ENCODE peak calls at places on chromosomes 12 and 14, in nine cellular contexts. X is heart left ventricle; I is colonic mucosa; U is CD8-positive, alpha-beta T cell; W is upper lobe of left lung; O is esophagus muscularis mucosa; Z is transverse colon; S is adrenal gland; R is ovary. P is an unnamed sample.

GRCh38 chr14:102759416-102759815 is 17.8 kb upstream of the TRAF3 start:
- DNase-seq in X (no peak), I (no peak), U (no peak), W (no peak), O (no peak), Z (no peak), S (no peak), R (no peak), P (no peak)

GRCh38 chr12:91331371-91331770 is 148.8 kb upstream of the DCN start:
- DNase-seq in X (no peak), I (no peak), U (no peak), W (no peak), O (no peak), Z (no peak), S (no peak), R (no peak), P (no peak)

GRCh38 chr12:96054262-96054645 is 18.9 kb upstream of the LTA4H start:
- DNase-seq in X (peak), I (no peak), U (no peak), W (no peak), O (no peak), Z (no peak), S (no peak), R (no peak), P (no peak)

GRCh38 chr14:75561013-75561432 is 17.4 kb upstream of the FLVCR2 start:
- DNase-seq in X (peak), I (peak), U (peak), W (no peak), O (no peak), Z (peak), S (peak), R (peak), P (peak)

GRCh38 chr14:61502459-61503093 is 181.2 kb downstream of the PRKCH start:
- DNase-seq in X (no peak), I (no peak), U (no peak), W (no peak), O (no peak), Z (no peak), S (no peak), R (no peak), P (no peak)

GRCh38 chr12:85993746-85994145 is 119.7 kb downstream of the NTS start:
- DNase-seq in X (no peak), I (no peak), U (no peak), W (peak), O (no peak), Z (no peak), S (no peak), R (no peak), P (no peak)

GRCh38 chr12:12398026-12398859 is 41.4 kb downstream of the BORCS5 start:
- DNase-seq in X (peak), I (no peak), U (no peak), W (no peak), O (peak), Z (peak), S (no peak), R (peak), P (no peak)

GRCh38 chr12:108287227-108287626 is 51.9 kb downstream of the CMKLR1 start:
- DNase-seq in X (no peak), I (no peak), U (no peak), W (no peak), O (no peak), Z (no peak), S (no peak), R (no peak), P (no peak)

GRCh38 chr12:96534339-96534738 is 45.0 kb downstream of the CFAP54 start:
- DNase-seq in X (no peak), I (no peak), U (no peak), W (no peak), O (no peak), Z (no peak), S (no peak), R (no peak), P (no peak)

GRCh38 chr12:80702889-80703605 is 4.4 kb upstream of the MYF6 start:
- DNase-seq in X (no peak), I (no peak), U (no peak), W (no peak), O (no peak), Z (no peak), S (no peak), R (no peak), P (no peak)

GRCh38 chr12:103879048-103879692 is 38.1 kb upstream of the NT5DC3 start:
- DNase-seq in X (no peak), I (no peak), U (no peak), W (no peak), O (no peak), Z (no peak), S (no peak), R (no peak), P (no peak)

GRCh38 chr12:103881261-103881660 is 40.2 kb upstream of the NT5DC3 start:
- DNase-seq in X (no peak), I (no peak), U (no peak), W (no peak), O (no peak), Z (no peak), S (no peak), R (no peak), P (no peak)

GRCh38 chr12:103877934-103878510 is 37.0 kb upstream of the NT5DC3 start:
- DNase-seq in X (peak), I (peak), U (peak), W (no peak), O (no peak), Z (peak), S (peak), R (peak), P (peak)

GRCh38 chr12:103879878-103880277 is 38.8 kb upstream of the NT5DC3 start:
- DNase-seq in X (no peak), I (no peak), U (no peak), W (no peak), O (no peak), Z (no peak), S (no peak), R (no peak), P (no peak)

DNA sequence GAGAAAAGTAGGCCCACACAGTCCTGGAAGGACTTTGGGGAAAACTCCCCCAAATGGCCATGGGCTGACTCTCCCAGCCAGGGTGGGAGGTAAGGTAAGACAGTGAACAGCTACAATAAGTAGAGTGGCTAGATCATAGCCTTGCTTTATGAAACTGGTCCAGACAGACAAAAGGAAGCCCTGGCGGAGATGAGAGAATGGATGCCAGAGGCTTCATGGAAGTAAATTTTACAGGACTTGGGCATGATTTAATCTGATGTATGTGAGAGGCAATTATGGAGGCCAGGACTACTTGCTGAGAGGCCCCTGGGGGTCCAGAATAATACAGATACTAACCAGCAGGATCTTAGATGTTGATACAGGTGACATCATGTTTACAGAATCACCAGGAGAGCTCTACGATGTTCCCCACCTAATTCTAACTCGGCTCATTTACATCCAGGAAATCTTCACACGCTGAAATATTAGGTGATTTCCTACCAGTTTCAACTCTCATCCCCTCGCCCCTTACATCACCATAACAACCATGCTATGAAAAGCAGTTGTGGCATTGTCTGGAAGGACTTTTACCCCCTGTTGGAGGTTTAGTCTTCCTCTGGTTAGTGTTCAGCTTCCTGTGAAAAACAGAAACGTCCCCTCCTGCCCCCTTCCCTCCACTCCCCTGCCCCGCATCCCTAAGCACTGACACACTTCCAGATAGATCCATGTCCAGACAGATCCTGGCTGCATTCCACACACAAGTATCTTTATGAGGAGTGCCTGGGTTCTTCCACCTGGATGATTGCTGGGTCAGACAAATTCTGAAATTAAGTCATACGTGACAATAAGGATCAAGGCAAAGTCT is 39.5 kb upstream of the NT5DC3 start:
- DNase-seq in X (no peak), I (no peak), U (no peak), W (no peak), O (no peak), Z (no peak), S (no peak), R (no peak), P (no peak)
- H3K4me3 ChIP-seq in X (no peak), I (no peak), U (no peak), W (no peak), O (no peak), Z (no peak), S (no peak), R (no peak), P (no peak)

GRCh38 chr12:58443981-58444371 is 476.3 kb downstream of the LRIG3 start:
- DNase-seq in X (no peak), I (peak), U (no peak), W (no peak), O (no peak), Z (peak), S (no peak), R (no peak), P (no peak)

GRCh38 chr12:58441483-58441882 is 478.8 kb downstream of the LRIG3 start:
- DNase-seq in X (no peak), I (no peak), U (no peak), W (no peak), O (no peak), Z (no peak), S (no peak), R (no peak), P (no peak)

DNA sequence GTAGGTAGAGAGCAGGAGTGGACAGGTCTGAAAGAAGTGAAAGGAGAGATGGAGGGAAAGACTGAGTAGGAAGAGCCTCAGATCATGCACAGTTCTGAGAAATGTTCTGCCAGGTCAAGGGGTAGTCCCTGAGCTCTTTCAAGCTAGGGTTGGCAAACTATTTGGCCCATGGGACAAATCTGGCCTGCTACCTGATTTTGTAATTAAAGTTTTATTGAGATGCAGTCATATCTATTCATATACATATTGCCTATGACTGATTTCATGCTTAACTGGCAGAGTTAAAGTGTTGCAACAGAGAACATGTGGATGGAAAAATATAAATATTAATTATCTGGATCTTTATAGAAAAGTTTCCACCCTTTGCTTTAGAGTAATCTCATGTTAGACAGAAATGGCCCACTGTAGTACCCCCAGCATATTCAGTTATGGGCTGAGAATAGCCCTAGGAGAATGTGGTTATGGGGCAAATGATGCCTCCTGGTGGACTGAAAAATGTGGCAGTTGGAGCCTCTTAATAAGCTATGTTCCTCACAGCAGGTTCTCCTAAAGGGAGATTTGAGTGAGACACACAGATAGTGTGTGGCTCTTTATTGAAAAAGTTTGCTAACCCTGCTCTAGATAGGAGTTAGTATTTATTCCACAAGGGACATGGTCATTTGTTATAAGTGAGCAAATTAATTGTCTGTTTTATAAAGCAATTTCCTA is 476.9 kb downstream of the LRIG3 start:
- DNase-seq in X (no peak), I (peak), U (no peak), W (no peak), O (no peak), Z (peak), S (no peak), R (no peak), P (no peak)
- TF ChIP-seq CTCF in X (peak), I (peak), U (no peak), W (no peak), O (peak), Z (peak), S (peak), R (no peak), P (no peak)

DNA sequence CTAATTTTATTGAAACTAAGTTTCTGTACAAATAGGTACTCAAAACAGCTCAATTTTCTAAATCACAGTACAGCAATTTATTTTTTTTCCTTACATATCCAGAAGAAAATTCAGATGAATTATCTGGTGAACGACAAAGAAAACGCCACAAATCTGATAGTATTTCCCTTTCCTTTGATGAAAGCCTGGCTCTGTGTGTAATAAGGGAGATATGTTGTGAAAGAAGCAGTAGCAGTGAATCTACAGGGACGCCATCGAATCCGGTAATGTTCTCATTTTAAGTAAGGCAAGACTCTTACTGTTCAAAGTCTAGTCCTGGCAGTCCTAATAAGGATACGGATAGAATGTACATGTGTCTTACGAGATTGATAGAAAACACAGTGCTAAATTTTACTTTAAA is 20.7 kb downstream of the MDM2 start:
- DNase-seq in X (no peak), I (no peak), U (no peak), W (no peak), O (no peak), Z (no peak), S (no peak), R (no peak), P (no peak)
- H3K27ac ChIP-seq in X (no peak), I (no peak), U (no peak), W (no peak), O (no peak), Z (no peak), S (no peak), R (no peak), P (no peak)

DNA sequence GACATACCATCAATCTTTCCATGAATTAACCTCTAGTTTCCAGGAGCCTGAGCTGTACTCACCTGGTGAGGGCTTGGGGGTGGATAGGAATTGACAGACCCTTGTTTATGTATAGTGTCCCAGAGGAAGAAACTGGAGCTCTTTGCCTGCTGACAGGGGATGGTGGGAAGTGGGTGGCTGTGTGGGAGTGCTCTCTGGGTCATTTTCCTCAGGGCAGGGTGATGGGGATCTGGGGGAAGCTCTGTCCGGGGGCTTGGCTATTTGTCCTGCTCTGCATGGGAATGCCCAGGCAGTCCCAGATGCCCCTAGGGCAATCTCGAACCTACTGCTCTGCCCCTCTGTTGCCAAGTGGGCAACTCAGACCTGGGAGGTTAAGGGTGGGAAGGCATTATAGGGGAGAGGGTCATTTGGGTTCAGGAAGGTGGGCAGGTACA is 21.8 kb upstream of the DHRS2 start:
- DNase-seq in X (no peak), I (no peak), U (no peak), W (no peak), O (no peak), Z (no peak), S (no peak), R (no peak), P (no peak)
- H3K4me3 ChIP-seq in X (no peak), I (no peak), U (no peak), W (no peak), O (no peak), Z (no peak), S (no peak), R (no peak), P (no peak)

GRCh38 chr14:96038920-96039632 is at the start of gene C14orf132:
- DNase-seq in X (peak), I (peak), U (peak), W (peak), O (no peak), Z (peak), S (peak), R (peak), P (peak)

GRCh38 chr14:96038558-96038919 is 623 bp upstream of the C14orf132 start:
- DNase-seq in X (no peak), I (no peak), U (no peak), W (no peak), O (no peak), Z (no peak), S (no peak), R (no peak), P (no peak)

GRCh38 chr14:96040836-96041371 is 1.7 kb downstream of the C14orf132 start:
- DNase-seq in X (no peak), I (no peak), U (no peak), W (no peak), O (no peak), Z (no peak), S (no peak), R (no peak), P (no peak)

GRCh38 chr14:96039633-96040311 is 610 bp downstream of the C14orf132 start:
- DNase-seq in X (peak), I (peak), U (peak), W (peak), O (no peak), Z (no peak), S (no peak), R (no peak), P (no peak)

GRCh38 chr14:96037891-96038557 is 1.1 kb upstream of the C14orf132 start:
- DNase-seq in X (peak), I (peak), U (no peak), W (peak), O (no peak), Z (peak), S (no peak), R (no peak), P (peak)
- TF ChIP-seq CTCF in X (no peak), I (no peak), U (no peak), W (no peak), O (no peak), Z (no peak), S (no peak), R (no peak), P (no peak)

DNA sequence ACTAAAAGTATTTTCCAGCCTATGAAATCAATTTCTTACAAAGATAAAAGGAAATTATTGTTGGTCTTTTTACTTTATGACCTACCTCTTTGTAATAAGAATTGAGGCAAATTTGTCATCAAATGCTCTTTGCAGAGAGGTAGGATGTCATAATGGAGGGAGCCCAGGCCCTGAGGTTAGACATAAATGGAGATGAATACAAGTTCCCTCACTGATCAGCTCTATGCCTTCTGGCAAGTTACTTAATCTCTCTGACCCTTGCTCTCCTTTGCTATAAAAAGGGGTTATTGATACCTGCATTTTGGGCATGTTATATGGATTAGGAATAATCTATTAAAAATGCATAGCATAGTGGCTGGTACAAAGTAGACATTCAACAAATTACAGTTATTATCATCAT is 146.9 kb upstream of the KRR1 start:
- DNase-seq in X (no peak), I (no peak), U (no peak), W (no peak), O (no peak), Z (no peak), S (no peak), R (no peak), P (no peak)
- H3K27ac ChIP-seq in X (no peak), I (no peak), U (no peak), W (no peak), O (no peak), Z (no peak), S (no peak), R (no peak), P (no peak)

GRCh38 chr12:97753332-97753731 is 290.7 kb downstream of the RMST start:
- DNase-seq in X (no peak), I (no peak), U (no peak), W (no peak), O (no peak), Z (no peak), S (no peak), R (no peak), P (no peak)

GRCh38 chr12:97748298-97748697 is 285.7 kb downstream of the RMST start:
- DNase-seq in X (no peak), I (no peak), U (no peak), W (no peak), O (no peak), Z (no peak), S (no peak), R (no peak), P (no peak)

GRCh38 chr12:97754306-97754705 is 291.7 kb downstream of the RMST start:
- DNase-seq in X (no peak), I (no peak), U (no peak), W (no peak), O (no peak), Z (no peak), S (no peak), R (no peak), P (no peak)

GRCh38 chr12:97752129-97752528 is 289.5 kb downstream of the RMST start:
- DNase-seq in X (no peak), I (no peak), U (no peak), W (no peak), O (no peak), Z (no peak), S (no peak), R (no peak), P (no peak)

GRCh38 chr12:97751704-97752103 is 289.1 kb downstream of the RMST start:
- DNase-seq in X (no peak), I (no peak), U (no peak), W (no peak), O (no peak), Z (no peak), S (no peak), R (no peak), P (no peak)
- H3K4me3 ChIP-seq in X (no peak), I (no peak), U (no peak), W (no peak), O (no peak), Z (no peak), S (no peak), R (no peak), P (no peak)

DNA sequence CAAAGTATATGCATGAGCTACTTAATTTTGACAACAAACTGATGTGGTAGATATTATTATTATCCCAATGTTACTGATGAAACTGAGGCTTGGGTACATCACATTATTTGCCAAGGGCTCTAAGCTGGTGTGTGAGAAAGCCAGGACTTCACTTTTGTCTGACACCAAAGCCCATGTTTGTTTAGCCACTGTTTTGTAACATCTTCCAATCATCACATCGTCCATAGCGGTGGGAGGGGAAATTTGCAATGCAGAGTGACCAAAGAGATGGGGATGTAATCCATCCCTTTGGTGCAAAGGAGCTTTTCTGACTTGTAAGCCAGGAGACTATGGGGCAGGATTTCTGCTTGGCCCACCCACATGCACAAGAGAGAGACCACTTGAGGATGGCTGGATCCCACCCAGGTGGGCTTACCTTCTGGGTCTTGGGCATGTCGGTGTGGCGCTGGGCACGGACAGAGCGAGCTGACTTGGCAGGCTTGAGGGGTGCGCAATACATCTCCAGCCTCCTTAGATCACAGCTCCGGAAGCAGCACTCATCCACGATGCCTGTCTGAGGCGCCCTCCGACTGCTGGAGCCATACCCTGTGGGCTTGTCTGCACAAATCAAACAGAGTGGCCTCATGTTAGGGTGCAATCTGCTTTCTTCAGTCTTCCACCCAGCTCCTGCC is 61.1 kb downstream of the IGF1 start:
- DNase-seq in X (no peak), I (no peak), U (no peak), W (peak), O (no peak), Z (no peak), S (no peak), R (no peak), P (no peak)
- TF ChIP-seq CTCF in X (no peak), I (no peak), U (no peak), W (no peak), O (no peak), Z (no peak), S (no peak), R (no peak), P (no peak)